ENCODE peak calls at places on chromosome 20, in ten cellular contexts. P is heart left ventricle; R is transverse colon; Y is PC-3; O is CD8-positive, alpha-beta T cell; V is psoas muscle; Z is heart right ventricle; L is dorsolateral prefrontal cortex; M is right cardiac atrium; T is GM23248. S is an unnamed sample.

GRCh38 chr20:19129976-19130612 is 82.3 kb upstream of the SLC24A3 start:
- DNase-seq in P (no peak), R (peak; percentile 72), Y (no peak), O (no peak), V (no peak), Z (no peak), L (no peak), M (no peak), T (no peak), S (no peak)

GRCh38 chr20:16301981-16302380 is 271.3 kb downstream of the KIF16B start:
- DNase-seq in P (no peak), R (no peak), Y (peak; percentile 52), O (no peak), V (no peak), Z (no peak), L (no peak), M (no peak), T (no peak), S (no peak)

GRCh38 chr20:6122111-6122872 is 538 bp downstream of the FERMT1 start:
- DNase-seq in P (no peak), R (peak; percentile 14), Y (peak; percentile 85), O (no peak), V (no peak), Z (no peak), L (no peak), M (no peak), T (peak; percentile 46), S (no peak)

GRCh38 chr20:38489181-38489580 is 16.5 kb downstream of the RALGAPB start:
- DNase-seq in P (no peak), R (no peak), Y (no peak), O (no peak), V (no peak), Z (no peak), L (no peak), M (no peak), T (no peak), S (no peak)

GRCh38 chr20:54618412-54618811 is 143.0 kb downstream of the DOK5 start:
- DNase-seq in P (no peak), R (no peak), Y (no peak), O (no peak), V (no peak), Z (no peak), L (no peak), M (no peak), T (no peak), S (no peak)

GRCh38 chr20:35461620-35462019 is 6.2 kb downstream of the CEP250 start:
- DNase-seq in P (no peak), R (no peak), Y (no peak), O (no peak), V (no peak), Z (no peak), L (no peak), M (no peak), T (no peak), S (no peak)

GRCh38 chr20:25733903-25734302 is 37.2 kb upstream of the ZNF337 start:
- DNase-seq in P (no peak), R (no peak), Y (no peak), O (no peak), V (no peak), Z (no peak), L (no peak), M (no peak), T (no peak), S (no peak)

GRCh38 chr20:37647946-37648345 is 45.9 kb upstream of the CTNNBL1 start:
- DNase-seq in P (no peak), R (no peak), Y (no peak), O (no peak), V (no peak), Z (no peak), L (no peak), M (no peak), T (no peak), S (no peak)

GRCh38 chr20:35232575-35232974 is 6.1 kb downstream of the MMP24 start:
- DNase-seq in P (no peak), R (no peak), Y (no peak), O (no peak), V (no peak), Z (no peak), L (no peak), M (no peak), T (peak; percentile 72), S (no peak)

GRCh38 chr20:11502051-11502450 is 415.6 kb upstream of the BTBD3 start:
- DNase-seq in P (no peak), R (no peak), Y (no peak), O (no peak), V (no peak), Z (no peak), L (no peak), M (no peak), T (peak; percentile 9), S (no peak)

GRCh38 chr20:19120569-19120968 is 91.9 kb upstream of the SLC24A3 start:
- DNase-seq in P (no peak), R (no peak), Y (peak; percentile 36), O (no peak), V (no peak), Z (no peak), L (no peak), M (no peak), T (no peak), S (no peak)

GRCh38 chr20:14721926-14722325 is 384.5 kb upstream of the FLRT3 start:
- DNase-seq in P (no peak), R (no peak), Y (peak; percentile 17), O (no peak), V (no peak), Z (no peak), L (no peak), M (no peak), T (peak; percentile 57), S (no peak)

GRCh38 chr20:13567663-13568062 is 71.1 kb downstream of the TASP1 start:
- DNase-seq in P (no peak), R (no peak), Y (no peak), O (no peak), V (peak; percentile 42), Z (no peak), L (no peak), M (peak; percentile 11), T (no peak), S (no peak)

DNA sequence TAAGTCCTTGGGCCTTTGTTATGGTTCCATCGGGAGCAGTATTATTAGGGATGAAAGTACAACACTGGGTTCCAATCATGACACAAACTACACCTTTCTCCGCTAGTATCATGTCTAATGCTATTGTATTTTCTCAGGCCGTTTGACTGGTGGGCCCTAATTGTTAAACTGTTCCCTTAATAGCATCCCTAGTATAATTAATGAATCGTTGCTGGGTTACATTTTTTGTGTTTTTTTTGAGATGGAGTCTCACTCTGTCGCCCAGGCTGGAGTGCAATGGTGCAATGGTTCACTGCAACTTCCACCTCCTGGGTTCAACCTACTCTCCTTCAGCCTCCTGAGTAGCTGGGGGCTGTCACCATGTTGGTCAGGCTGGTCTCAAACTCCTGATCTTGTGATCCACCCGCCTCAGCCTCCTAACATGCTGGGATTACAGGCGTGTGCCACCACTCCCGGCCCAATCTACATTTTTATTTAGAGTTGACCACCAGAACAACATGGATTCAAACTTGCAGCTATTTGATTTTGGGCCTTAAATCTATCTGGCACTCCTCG is 4.1 kb upstream of the ZNFX1 start:
- DNase-seq in P (no peak), R (no peak), Y (no peak), O (no peak), V (no peak), Z (no peak), L (no peak), M (no peak), T (no peak), S (no peak)
- H3K27ac ChIP-seq in P (no peak overlapping the region), R (no peak overlapping the region), Y (no peak overlapping the region), O (no peak overlapping the region), V (no peak overlapping the region), Z (no peak overlapping the region), L (peak overlapping the region; percentile 41), M (no peak overlapping the region), T (peak overlapping the region; percentile 87), S (no peak overlapping the region)

GRCh38 chr20:47126709-47127108 is 229.8 kb downstream of the ZMYND8 start:
- DNase-seq in P (no peak), R (no peak), Y (no peak), O (no peak), V (no peak), Z (no peak), L (no peak), M (no peak), T (peak; percentile 74), S (no peak)
- H3K27ac ChIP-seq in P (no peak overlapping the region), R (no peak overlapping the region), Y (no peak overlapping the region), O (no peak overlapping the region), V (no peak overlapping the region), Z (peak overlapping the region; percentile 11), L (no peak overlapping the region), M (no peak overlapping the region), T (peak overlapping the region; percentile 38), S (no peak overlapping the region)

GRCh38 chr20:10323729-10324128 is 105.1 kb downstream of the SNAP25 start:
- DNase-seq in P (no peak), R (no peak), Y (no peak), O (no peak), V (no peak), Z (no peak), L (no peak), M (no peak), T (no peak), S (no peak)

GRCh38 chr20:10332656-10333421 is 101.2 kb downstream of the MKKS start:
- DNase-seq in P (no peak), R (no peak), Y (no peak), O (no peak), V (no peak), Z (no peak), L (no peak), M (no peak), T (no peak), S (no peak)

GRCh38 chr20:10329387-10330005 is 104.5 kb downstream of the MKKS start:
- DNase-seq in P (no peak), R (no peak), Y (no peak), O (no peak), V (no peak), Z (no peak), L (no peak), M (no peak), T (no peak), S (no peak)

GRCh38 chr20:10324198-10324836 is 105.7 kb downstream of the SNAP25 start:
- DNase-seq in P (no peak), R (no peak), Y (no peak), O (no peak), V (no peak), Z (no peak), L (no peak), M (no peak), T (no peak), S (no peak)

DNA sequence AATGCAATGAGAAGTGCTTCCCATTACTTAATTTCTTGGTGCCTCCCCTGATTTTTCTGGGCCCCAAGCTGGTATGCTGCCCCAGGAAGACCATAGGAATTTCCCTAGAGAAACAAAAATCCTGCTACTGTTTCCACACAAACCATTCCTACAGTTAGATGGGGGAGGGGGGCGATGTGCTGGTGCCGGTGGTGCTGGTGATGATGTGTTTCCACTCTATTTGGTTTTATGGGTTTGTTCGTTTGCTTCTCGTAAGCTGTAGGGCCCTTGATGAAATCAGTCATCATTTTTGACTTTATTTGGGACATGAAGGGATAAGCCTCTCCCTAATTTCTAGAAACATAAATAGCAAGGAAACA is 105.1 kb downstream of the MKKS start:
- DNase-seq in P (no peak), R (no peak), Y (no peak), O (no peak), V (no peak), Z (no peak), L (no peak), M (no peak), T (no peak), S (no peak)
- H3K27ac ChIP-seq in P (no peak overlapping the region), R (no peak overlapping the region), Y (no peak overlapping the region), O (no peak overlapping the region), V (no peak overlapping the region), Z (no peak overlapping the region), L (peak overlapping the region; percentile 76), M (no peak overlapping the region), T (no peak overlapping the region), S (no peak overlapping the region)

GRCh38 chr20:17873410-17874270 is 95.0 kb downstream of the SNX5 start:
- DNase-seq in P (peak; percentile 82), R (peak; percentile 91), Y (peak; percentile 65), O (no peak), V (peak; percentile 91), Z (peak; percentile 80), L (no peak), M (peak; percentile 94), T (peak; percentile 98), S (peak; percentile 16)
- H3K27ac ChIP-seq in P (peak overlapping the region; percentile 27), R (peak overlapping the region; percentile 90), Y (no peak overlapping the region), O (no peak overlapping the region), V (no peak overlapping the region), Z (peak overlapping the region; percentile 24), L (no peak overlapping the region), M (no peak overlapping the region), T (peak overlapping the region; percentile 70), S (no peak overlapping the region)

S was measured in substantia nigra.